ENCODE peak calls at places on chromosomes 5 and 9, in eight cellular contexts. T is aorta; B is CD8-positive, alpha-beta T cell; Z is heart left ventricle; A is IMR-90; L is lung; R is upper lobe of right lung; E is small intestine. X is an unnamed sample. For H3K9me3, the result is how much of the 10 kb centered on the place peaks cover.

GRCh38 chr5:96930589-96930988 is 5.3 kb upstream of the LNPEP start:
- DNase-seq in A (no peak), R (no peak), B (no peak), E (no peak), L (no peak), T (no peak), Z (no peak), X (no peak)

GRCh38 chr9:132231019-132231701 is 69.3 kb downstream of the NTNG2 start:
- DNase-seq in L (no peak), Z (no peak), B (no peak), A (no peak), T (no peak), E (no peak), R (no peak), X (no peak)

GRCh38 chr5:177366528-177367322 is 9.0 kb downstream of the RGS14 start:
- DNase-seq in T (peak), E (peak), L (peak), B (no peak), Z (peak), R (peak), A (peak), X (peak)

GRCh38 chr9:134329886-134330285 is 3.6 kb downstream of the RXRA start:
- DNase-seq in Z (peak), L (no peak), T (peak), A (no peak), R (no peak), E (peak), B (no peak), X (no peak)

GRCh38 chr9:101739311-101739710 is 864 bp upstream of the GRIN3A start:
- DNase-seq in L (no peak), B (no peak), T (no peak), R (no peak), A (no peak), E (no peak), Z (peak), X (no peak)

GRCh38 chr9:107142896-107143603 is 140.0 kb upstream of the RAD23B start:
- DNase-seq in T (no peak), Z (no peak), A (no peak), E (no peak), R (no peak), B (no peak), L (no peak), X (no peak)

GRCh38 chr9:136875155-136875554 is 9.0 kb upstream of the EDF1 start:
- DNase-seq in B (no peak), A (no peak), L (no peak), R (no peak), T (no peak), Z (no peak), E (no peak), X (no peak)

GRCh38 chr5:178360231-178360925 is 127.8 kb upstream of the PHYKPL start:
- DNase-seq in B (no peak), R (no peak), Z (no peak), E (no peak), T (peak), L (no peak), A (no peak), X (peak)

GRCh38 chr5:120532835-120533234 is 68.7 kb downstream of the PRR16 start:
- DNase-seq in E (no peak), L (no peak), B (no peak), Z (no peak), T (no peak), R (no peak), A (no peak), X (no peak)

GRCh38 chr5:168356171-168356570 is 64.7 kb downstream of the WWC1 start:
- DNase-seq in E (no peak), A (no peak), R (no peak), L (no peak), T (no peak), Z (no peak), B (no peak), X (no peak)

GRCh38 chr5:81817980-81818379 is 67.1 kb upstream of the SSBP2 start:
- DNase-seq in T (no peak), R (no peak), Z (no peak), A (no peak), B (no peak), E (peak), L (no peak), X (no peak)

GRCh38 chr5:95403996-95404395 is 12.8 kb downstream of the FAM81B start:
- DNase-seq in A (no peak), R (no peak), B (no peak), L (no peak), T (no peak), Z (no peak), E (no peak), X (no peak)

GRCh38 chr9:17611921-17612320 is 33.1 kb downstream of the SH3GL2 start:
- DNase-seq in Z (no peak), A (no peak), R (no peak), L (no peak), E (no peak), B (no peak), T (no peak), X (no peak)

GRCh38 chr5:55101556-55102276 is 730 bp upstream of the GZMA start:
- DNase-seq in Z (no peak), A (no peak), R (no peak), L (no peak), T (no peak), E (peak), B (no peak), X (no peak)

GRCh38 chr9:112647596-112647995 is 70.3 kb downstream of the INIP start:
- DNase-seq in L (no peak), T (no peak), Z (no peak), A (no peak), E (no peak), B (no peak), R (no peak), X (no peak)

GRCh38 chr9:32665101-32665500 is 29.6 kb upstream of the TAF1L start:
- DNase-seq in B (no peak), R (no peak), L (no peak), Z (no peak), E (no peak), T (no peak), A (peak), X (no peak)

GRCh38 chr5:28305891-28306290 is 1267.5 kb upstream of the CDH9 start:
- DNase-seq in T (no peak), A (no peak), B (no peak), L (no peak), E (no peak), Z (no peak), R (no peak), X (no peak)

GRCh38 chr5:94154672-94155071 is 413.3 kb upstream of the POU5F2 start:
- DNase-seq in T (no peak), R (no peak), A (no peak), L (no peak), B (no peak), Z (no peak), E (no peak), X (no peak)

GRCh38 chr9:136051568-136052432 is 43.3 kb downstream of the NACC2 start:
- DNase-seq in B (no peak), L (peak), A (peak), R (peak), T (peak), E (peak), Z (peak), X (peak)

GRCh38 chr9:99039388-99040182 is 65.3 kb upstream of the TGFBR1 start:
- DNase-seq in L (no peak), B (no peak), Z (no peak), T (no peak), E (no peak), R (no peak), A (peak), X (no peak)

GRCh38 chr9:90300901-90301688 is 341.5 kb downstream of the DIRAS2 start:
- DNase-seq in B (no peak), L (no peak), E (peak), R (no peak), T (no peak), Z (peak), A (peak), X (no peak)

GRCh38 chr5:105506692-105507277 is 1944.2 kb upstream of the NUDT12 start:
- DNase-seq in E (no peak), L (no peak), A (peak), R (no peak), T (no peak), Z (no peak), B (no peak), X (no peak)

GRCh38 chr5:100131161-100131560 is 404.0 kb upstream of the FAM174A start:
- DNase-seq in Z (no peak), B (no peak), R (no peak), E (no peak), T (no peak), A (no peak), L (no peak), X (no peak)

GRCh38 chr5:174045470-174046025 is at the start of gene NSG2:
- DNase-seq in A (peak), B (no peak), L (peak), Z (peak), E (peak), R (peak), T (peak), X (no peak)

GRCh38 chr9:74355107-74355506 is 142.0 kb upstream of the RORB start:
- DNase-seq in Z (no peak), A (no peak), E (no peak), R (no peak), B (no peak), T (no peak), L (no peak), X (no peak)

GRCh38 chr9:91481971-91482370 is 58.3 kb upstream of the NFIL3 start:
- DNase-seq in T (no peak), L (no peak), Z (no peak), E (no peak), R (no peak), B (no peak), A (no peak), X (no peak)

GRCh38 chr9:72557549-72557948 is 36.1 kb downstream of the TMC1 start:
- DNase-seq in L (no peak), Z (no peak), E (no peak), B (no peak), R (no peak), A (peak), T (no peak), X (no peak)

GRCh38 chr5:81768960-81769452 is 18.1 kb upstream of the SSBP2 start:
- DNase-seq in L (no peak), B (no peak), E (peak), Z (no peak), T (no peak), R (no peak), A (peak), X (no peak)

GRCh38 chr5:14574891-14575496 is 6.6 kb upstream of the OTULINL start:
- DNase-seq in A (no peak), T (no peak), E (peak), L (peak), Z (peak), R (no peak), B (no peak), X (no peak)

GRCh38 chr5:53373420-53374188 is 106.8 kb upstream of the FST start:
- DNase-seq in R (no peak), T (no peak), L (no peak), E (no peak), B (no peak), Z (no peak), A (peak), X (no peak)

GRCh38 chr9:134598884-134599245 is 42.7 kb upstream of the COL5A1 start:
- DNase-seq in B (no peak), R (no peak), T (peak), E (no peak), L (peak), Z (no peak), A (no peak), X (no peak)

GRCh38 chr9:135075234-135076142 is 12.0 kb upstream of the OLFM1 start:
- DNase-seq in R (peak), Z (peak), E (no peak), B (no peak), T (peak), L (peak), A (no peak), X (peak)

GRCh38 chr5:137058089-137058488 is 441.0 kb downstream of the SPOCK1 start:
- DNase-seq in B (no peak), Z (no peak), E (no peak), A (no peak), R (no peak), L (no peak), T (no peak), X (no peak)

GRCh38 chr9:118882674-118883073 is 486.6 kb downstream of the BRINP1 start:
- DNase-seq in E (no peak), B (no peak), A (no peak), Z (no peak), R (no peak), T (no peak), L (no peak), X (no peak)

GRCh38 chr5:42951169-42951846 is 88.8 kb downstream of the ANXA2R start:
- DNase-seq in L (no peak), Z (peak), E (peak), R (peak), T (peak), B (peak), A (peak), X (peak)

GRCh38 chr9:123637940-123638634 is 282.1 kb downstream of the CRB2 start:
- DNase-seq in R (no peak), L (no peak), Z (no peak), B (no peak), A (peak), T (no peak), E (peak), X (no peak)

DNA sequence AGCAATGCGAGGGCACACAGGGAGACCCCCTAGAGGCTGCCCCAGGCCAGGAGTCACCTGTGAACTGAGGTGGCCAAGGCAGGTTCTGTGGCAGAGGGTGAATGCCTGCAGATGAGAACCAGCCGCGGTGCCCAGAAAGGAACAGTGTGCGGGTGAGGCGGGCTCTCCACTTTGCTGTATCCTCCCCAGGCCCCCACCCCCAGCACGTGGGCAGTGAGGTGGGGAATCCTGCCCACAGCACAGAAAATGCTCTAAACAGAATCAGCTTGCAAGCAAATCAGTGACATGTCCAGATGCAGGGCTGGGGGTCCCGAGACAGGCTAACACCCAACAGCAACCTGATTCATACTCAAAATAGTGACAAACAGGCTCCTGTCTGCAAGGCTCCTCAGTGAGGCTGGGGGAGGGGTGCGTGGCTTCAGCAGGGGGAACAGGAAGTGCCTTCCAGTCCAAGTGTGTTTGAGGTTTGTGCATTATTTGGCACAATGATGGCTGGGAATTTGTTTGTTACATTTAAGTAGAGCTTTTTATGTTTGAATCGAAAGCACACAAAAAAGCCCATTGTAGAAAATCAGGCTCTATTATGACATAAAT is 201.5 kb downstream of the HSD17B3 start:
- DNase-seq in B (no peak), Z (peak), A (no peak), E (no peak), R (no peak), L (no peak), T (no peak), X (peak)
- H3K9me3 ChIP-seq in B (under half), Z (under half), A (under half), E (under half), R (under half), L (under half), T (under half), X (under half)

GRCh38 chr5:172501708-172502379 is 47.5 kb upstream of the SH3PXD2B start:
- DNase-seq in L (no peak), E (no peak), R (peak), A (no peak), T (peak), B (no peak), Z (no peak), X (peak)

GRCh38 chr5:172504736-172505402 is 50.5 kb upstream of the SH3PXD2B start:
- DNase-seq in L (peak), B (no peak), A (no peak), R (peak), E (no peak), Z (peak), T (peak), X (peak)

GRCh38 chr5:172502969-172503368 is 48.6 kb upstream of the SH3PXD2B start:
- DNase-seq in R (peak), B (no peak), T (peak), Z (no peak), E (peak), L (no peak), A (no peak), X (peak)

GRCh38 chr5:172503925-172504730 is 49.8 kb upstream of the SH3PXD2B start:
- DNase-seq in B (no peak), E (peak), Z (peak), A (no peak), T (peak), R (peak), L (peak), X (peak)

DNA sequence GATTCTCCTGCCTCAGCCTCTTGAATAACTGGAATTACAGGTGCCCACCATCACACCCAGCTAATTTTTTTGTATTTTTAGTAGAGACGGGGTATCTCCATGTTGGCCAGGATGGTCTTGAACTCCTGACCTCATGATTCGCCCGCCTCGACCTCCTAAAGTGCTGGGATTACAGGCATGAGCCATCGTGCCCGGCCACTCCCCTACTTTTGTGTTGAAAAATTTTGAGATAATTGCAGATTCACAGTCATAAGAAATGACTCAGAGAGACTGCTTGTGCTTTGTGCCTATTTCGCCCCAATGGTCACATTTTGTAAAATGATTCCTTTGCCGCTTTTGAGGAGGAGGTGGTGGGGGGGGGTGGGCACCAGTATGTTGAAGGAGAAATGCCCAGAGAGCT is 48.1 kb upstream of the SH3PXD2B start:
- DNase-seq in B (no peak), L (no peak), E (no peak), A (no peak), Z (no peak), R (peak), T (peak), X (no peak)
- H3K9me3 ChIP-seq in B (under half), L (under half), E (under half), A (under half), Z (under half), R (under half), T (under half), X (under half)

GRCh38 chr5:4185127-4185526 is 589.5 kb downstream of the IRX1 start:
- DNase-seq in R (no peak), Z (no peak), B (no peak), L (no peak), A (no peak), E (no peak), T (no peak), X (no peak)

DNA sequence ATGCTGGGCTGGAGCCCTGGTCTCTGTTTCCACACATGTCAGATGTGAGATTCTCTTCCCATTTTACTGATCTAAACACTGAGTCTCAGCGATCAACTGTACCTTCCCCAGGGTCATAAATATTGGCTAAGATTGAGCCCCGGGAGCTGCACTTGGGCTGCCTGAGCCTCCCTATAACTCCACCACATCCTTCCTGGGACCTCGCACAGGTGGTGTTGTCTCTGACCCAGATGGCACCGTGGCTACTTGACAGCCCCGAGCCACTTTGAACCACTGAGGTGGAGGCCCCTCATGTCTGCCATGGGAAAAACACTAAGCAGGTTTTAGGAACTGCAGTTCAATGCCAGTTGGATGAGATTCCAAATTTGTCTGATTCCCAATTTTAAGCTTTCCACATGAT is 586.5 kb downstream of the IRX1 start:
- DNase-seq in T (no peak), E (no peak), B (no peak), L (no peak), A (no peak), R (no peak), Z (no peak), X (no peak)
- H3K9me3 ChIP-seq in T (under half), E (under half), B (under half), L (under half), A (under half), R (under half), Z (under half), X (half or more)

GRCh38 chr5:60597570-60597969 is 102.4 kb downstream of the DEPDC1B start:
- DNase-seq in R (no peak), T (no peak), Z (no peak), L (no peak), B (no peak), E (no peak), A (no peak), X (no peak)
- H3K9me3 ChIP-seq in R (under half), T (under half), Z (under half), L (under half), B (under half), E (under half), A (under half), X (under half)

GRCh38 chr5:31459594-31459993 is 72.3 kb downstream of the DROSHA start:
- DNase-seq in Z (no peak), B (no peak), R (no peak), L (no peak), E (no peak), T (no peak), A (no peak), X (no peak)

GRCh38 chr5:31469466-31469865 is 62.4 kb downstream of the DROSHA start:
- DNase-seq in T (no peak), R (no peak), L (no peak), Z (no peak), A (no peak), E (no peak), B (no peak), X (no peak)

GRCh38 chr5:31463341-31463740 is 68.6 kb downstream of the DROSHA start:
- DNase-seq in Z (no peak), T (no peak), E (no peak), A (peak), B (no peak), R (no peak), L (no peak), X (no peak)

GRCh38 chr5:31465282-31465681 is 66.6 kb downstream of the DROSHA start:
- DNase-seq in T (no peak), B (no peak), A (no peak), Z (no peak), R (no peak), E (no peak), L (no peak), X (no peak)

GRCh38 chr5:31464081-31464480 is 67.8 kb downstream of the DROSHA start:
- DNase-seq in E (no peak), Z (no peak), A (no peak), B (no peak), T (no peak), R (no peak), L (no peak), X (no peak)
- H3K9me3 ChIP-seq in E (under half), Z (under half), A (under half), B (under half), T (under half), R (under half), L (under half), X (under half)

DNA sequence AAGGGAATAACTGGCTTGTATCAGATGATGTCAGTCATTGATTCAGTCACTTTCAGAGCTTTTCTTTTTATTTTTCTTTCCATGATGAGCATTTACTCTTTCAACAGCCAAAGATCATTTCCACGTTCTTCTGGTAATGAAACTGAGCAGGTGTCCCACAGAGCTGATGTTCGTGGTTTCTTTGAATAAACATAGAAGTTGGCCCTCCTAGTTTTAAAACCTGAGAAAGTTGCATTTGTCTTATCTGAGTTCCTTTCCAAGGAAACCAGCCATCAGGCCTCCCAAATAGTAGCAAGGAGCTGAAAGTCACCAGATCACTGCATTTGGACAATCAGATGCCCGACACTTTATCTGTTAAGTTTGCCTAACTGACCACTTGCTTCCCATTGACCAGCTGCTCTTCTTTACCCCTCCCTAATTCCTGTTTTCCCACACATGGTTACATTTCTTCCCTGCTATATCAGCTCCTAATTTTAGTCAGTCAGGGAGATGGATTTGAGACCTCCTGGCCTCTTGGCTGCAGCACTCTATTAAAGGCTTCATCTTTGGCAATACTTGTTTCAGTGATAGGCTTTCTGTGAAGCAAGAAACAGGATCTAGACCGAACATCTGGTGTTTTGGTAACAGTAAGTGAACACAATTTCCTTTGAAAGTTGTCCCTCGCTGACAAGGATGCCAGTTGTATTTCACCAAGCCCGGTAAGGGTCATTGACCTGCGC is 420.8 kb downstream of the CHSY3 start:
- DNase-seq in E (no peak), B (no peak), T (no peak), R (no peak), L (no peak), Z (no peak), A (no peak), X (no peak)
- H3K9me3 ChIP-seq in E (under half), B (under half), T (under half), R (under half), L (under half), Z (under half), A (under half), X (under half)

GRCh38 chr5:141427783-141428426 is 2.4 kb upstream of the PCDHGA12 start:
- DNase-seq in E (no peak), R (no peak), L (no peak), A (no peak), Z (no peak), T (no peak), B (no peak), X (no peak)
- H3K9me3 ChIP-seq in E (under half), R (half or more), L (half or more), A (under half), Z (half or more), T (under half), B (under half), X (half or more)